ENCODE peak calls at places on chromosomes 4 and X, in six cellular contexts. H is fibroblast of gingiva, B is lung microvascular endothelial cell, S is NCI-H345, Q is EL, W is astrocyte of the hippocampus. N is an unnamed sample.

GRCh38 chrX:130393451-130394074 is 8.1 kb upstream of the GPR119 start:
- DNase-seq in S (peak; percentile 49), B (peak; percentile 45), Q (peak; percentile 43), W (peak; percentile 62), H (peak; percentile 51), N (peak; percentile 62)

GRCh38 chr4:85611661-85612060 is 136.7 kb downstream of the ARHGAP24 start:
- DNase-seq in B (no peak), W (no peak), H (no peak), Q (no peak), S (no peak), N (no peak)

GRCh38 chr4:2800691-2801596 is 8.1 kb downstream of the SH3BP2 start:
- DNase-seq in W (peak; percentile 92), H (peak; percentile 61), B (peak; percentile 37), S (no peak), Q (peak; percentile 72), N (no peak)

GRCh38 chr4:189660737-189661330 is 279.8 kb upstream of the FRG1 start:
- DNase-seq in H (no peak), S (no peak), B (no peak), W (no peak), Q (no peak), N (no peak)

GRCh38 chr4:89836031-89836777 is 757 bp downstream of the SNCA start:
- DNase-seq in H (no peak), W (peak; percentile 26), S (peak; percentile 24), B (peak; percentile 42), Q (no peak), N (no peak)

GRCh38 chrX:101485212-101486064 is at the start of gene ARMCX4:
- DNase-seq in Q (peak; percentile 64), B (peak; percentile 61), W (peak; percentile 74), H (peak; percentile 53), S (peak; percentile 67), N (peak; percentile 29)

GRCh38 chr4:96120206-96120605 is 280.3 kb downstream of the PDHA2 start:
- DNase-seq in H (no peak), S (no peak), Q (no peak), B (no peak), W (peak; percentile 7), N (no peak)

GRCh38 chr4:68451246-68452211 is 4.3 kb downstream of the TMPRSS11E start:
- DNase-seq in H (no peak), Q (no peak), S (no peak), W (peak; percentile 42), B (no peak), N (peak; percentile 79)

GRCh38 chrX:79259073-79259689 is 108.0 kb downstream of the ITM2A start:
- DNase-seq in Q (no peak), H (no peak), W (no peak), S (no peak), B (no peak), N (no peak)

GRCh38 chr4:3013839-3014350 is 50.5 kb downstream of the GRK4 start:
- DNase-seq in S (no peak), Q (no peak), B (no peak), W (no peak), H (no peak), N (no peak)

GRCh38 chr4:99644453-99644852 is 13.2 kb downstream of the C4orf54 start:
- DNase-seq in S (no peak), B (no peak), H (no peak), W (no peak), Q (no peak), N (no peak)

GRCh38 chr4:140092094-140092820 is 61.7 kb downstream of the MAML3 start:
- DNase-seq in Q (peak; percentile 17), W (peak; percentile 61), H (no peak), S (peak; percentile 88), B (peak; percentile 45), N (no peak)

GRCh38 chr4:39698424-39699009 is 581 bp downstream of the UBE2K start:
- DNase-seq in W (peak; percentile 67), Q (peak; percentile 43), B (peak; percentile 55), H (no peak), S (peak; percentile 26), N (peak; percentile 37)

GRCh38 chr4:149999485-150000074 is 78.7 kb upstream of the DCLK2 start:
- DNase-seq in S (peak; percentile 3), B (peak; percentile 83), W (peak; percentile 82), H (peak; percentile 76), Q (peak; percentile 74), N (peak; percentile 74)

GRCh38 chr4:155914782-155915181 is 11.3 kb downstream of the TDO2 start:
- DNase-seq in B (no peak), S (no peak), W (peak; percentile 41), Q (no peak), H (no peak), N (no peak)

GRCh38 chrX:37767438-37767837 is 12.4 kb upstream of the CYBB start:
- DNase-seq in S (no peak), Q (no peak), H (no peak), B (no peak), W (no peak), N (no peak)

GRCh38 chr4:65669008-65669971 is 999 bp downstream of the EPHA5 start:
- DNase-seq in B (peak; percentile 39), H (peak; percentile 4), Q (peak; percentile 15), W (peak; percentile 67), S (no peak), N (no peak)

GRCh38 chrX:70476934-70477733 is 32.5 kb downstream of the DLG3 start:
- DNase-seq in S (peak; percentile 32), B (peak; percentile 77), Q (peak; percentile 66), H (peak; percentile 9), W (peak; percentile 80), N (peak; percentile 84)

GRCh38 chrX:128929281-128930057 is 593.8 kb downstream of the SMARCA1 start:
- DNase-seq in Q (no peak), S (no peak), H (no peak), B (no peak), W (no peak), N (no peak)

GRCh38 chr4:22962186-22962786 is 269.5 kb downstream of the GBA3 start:
- DNase-seq in W (peak; percentile 75), B (no peak), Q (peak; percentile 43), S (no peak), H (no peak), N (peak; percentile 63)

GRCh38 chrX:133776072-133776471 is 209.3 kb downstream of the GPC3 start:
- DNase-seq in H (no peak), Q (peak; percentile 0), W (no peak), B (no peak), S (peak; percentile 8), N (peak; percentile 3)

GRCh38 chr4:144463236-144463635 is 182.7 kb upstream of the HHIP start:
- DNase-seq in Q (no peak), S (no peak), B (no peak), W (no peak), H (no peak), N (no peak)

GRCh38 chr4:10296730-10297129 is 160.5 kb downstream of the ZNF518B start:
- DNase-seq in B (no peak), Q (peak; percentile 68), W (peak; percentile 33), S (no peak), H (no peak), N (peak; percentile 33)

GRCh38 chrX:140563893-140564292 is 59.0 kb upstream of the SOX3 start:
- DNase-seq in B (no peak), Q (no peak), W (no peak), H (no peak), S (no peak), N (no peak)

N was measured in kidney tubule cell.